ENCODE peak calls at places on chromosomes 1 and 21, in nine cellular contexts. E, M, G, R, Y, S, P, J and O are unnamed samples.

GRCh38 chr1:41804176-41804575 is 114.5 kb downstream of the HIVEP3 start:
- DNase-seq in E (no peak), M (no peak), G (no peak), R (no peak), Y (no peak), S (no peak), P (no peak), J (no peak), O (no peak)

GRCh38 chr1:44526295-44527073 is 121.4 kb downstream of the RNF220 start:
- DNase-seq in E (no peak), M (no peak), G (no peak), R (no peak), Y (no peak), S (no peak), P (no peak), J (no peak), O (no peak)

GRCh38 chr1:6262570-6263420 is 1.9 kb upstream of the GPR153 start:
- DNase-seq in E (no peak), M (no peak), G (no peak), R (no peak), Y (no peak), S (no peak), P (peak; percentile 45), J (no peak), O (no peak)

GRCh38 chr1:12580054-12580887 is 37.7 kb downstream of the DHRS3 start:
- DNase-seq in E (no peak), M (no peak), G (no peak), R (no peak), Y (no peak), S (no peak), P (no peak), J (no peak), O (no peak)

GRCh38 chr1:164588388-164589341 is 29.7 kb downstream of the PBX1 start:
- DNase-seq in E (no peak), M (peak; percentile 79), G (no peak), R (no peak), Y (no peak), S (no peak), P (peak; percentile 57), J (no peak), O (no peak)

GRCh38 chr1:157181790-157182189 is 43.6 kb upstream of the ETV3 start:
- DNase-seq in E (no peak), M (no peak), G (no peak), R (no peak), Y (no peak), S (no peak), P (peak; percentile 23), J (no peak), O (no peak)

GRCh38 chr1:1972976-1973715 is 30.4 kb downstream of the CFAP74 start:
- DNase-seq in E (no peak), M (no peak), G (no peak), R (no peak), Y (no peak), S (no peak), P (no peak), J (no peak), O (no peak)

GRCh38 chr1:236100799-236101198 is 35.9 kb upstream of the NID1 start:
- DNase-seq in E (no peak), M (no peak), G (no peak), R (no peak), Y (no peak), S (no peak), P (no peak), J (no peak), O (no peak)

GRCh38 chr21:21046063-21046462 is 47.9 kb downstream of the NCAM2 start:
- DNase-seq in E (no peak), M (no peak), G (no peak), R (no peak), Y (no peak), S (no peak), P (no peak), J (no peak), O (no peak)

GRCh38 chr1:161970633-161971032 is 53.0 kb downstream of the OLFML2B start:
- DNase-seq in E (no peak), M (no peak), G (no peak), R (no peak), Y (no peak), S (no peak), P (no peak), J (no peak), O (no peak)

GRCh38 chr1:227191607-227192006 is 126.7 kb downstream of the CDC42BPA start:
- DNase-seq in E (no peak), M (no peak), G (no peak), R (no peak), Y (no peak), S (no peak), P (no peak), J (no peak), O (no peak)